ENCODE peak calls at places on chromosome 20, in nine cellular contexts. Z is COR-L47; V is GM03348; D is activated CD4-positive, alpha-beta memory T cell treated with anti-CD3 and anti-CD28 coated beads for 36 hours; J is NCI-H2171; P is NCI-H2081; O is NCI-H187; E is T-cell; A is AG08396. X is an unnamed sample.

GRCh38 chr20:40232288-40232687 is 456.7 kb downstream of the MAFB start:
- DNase-seq in Z (no peak), J (no peak), E (no peak), A (no peak), P (no peak), V (no peak), D (no peak), O (no peak), X (no peak)

GRCh38 chr20:2519115-2519815 is 10.6 kb upstream of the ZNF343 start:
- DNase-seq in P (no peak), E (no peak), V (no peak), J (no peak), O (no peak), Z (no peak), A (no peak), D (no peak), X (no peak)

GRCh38 chr20:57761413-57761734 is 51.6 kb upstream of the PMEPA1 start:
- DNase-seq in A (no peak), P (no peak), Z (no peak), D (no peak), V (no peak), J (no peak), O (no peak), E (no peak), X (no peak)

GRCh38 chr20:34122274-34122980 is 10.4 kb upstream of the EIF2S2 start:
- DNase-seq in Z (no peak), O (no peak), A (no peak), E (no peak), J (no peak), P (no peak), V (no peak), D (no peak), X (no peak)

GRCh38 chr20:10619427-10619826 is 54.4 kb downstream of the JAG1 start:
- DNase-seq in A (peak; percentile 59), P (no peak), D (no peak), O (no peak), J (no peak), V (peak; percentile 81), E (no peak), Z (no peak), X (no peak)

GRCh38 chr20:46618316-46619110 is 32.7 kb downstream of the SLC13A3 start:
- DNase-seq in J (no peak), Z (no peak), A (no peak), O (no peak), V (no peak), P (no peak), E (no peak), D (no peak), X (no peak)

GRCh38 chr20:36525620-36526365 is 15.5 kb upstream of the MYL9 start:
- DNase-seq in V (no peak), Z (no peak), E (no peak), A (no peak), J (no peak), P (no peak), D (no peak), O (no peak), X (no peak)

GRCh38 chr20:56716806-56717205 is 87.7 kb downstream of the TFAP2C start:
- DNase-seq in O (no peak), V (no peak), D (no peak), P (no peak), E (no peak), Z (no peak), J (no peak), A (no peak), X (no peak)

GRCh38 chr20:1718604-1719384 is 61.2 kb upstream of the SIRPG start:
- DNase-seq in E (no peak), D (no peak), O (no peak), J (no peak), Z (no peak), A (peak; percentile 22), P (no peak), V (peak; percentile 84), X (no peak)

GRCh38 chr20:1505871-1506270 is 14.7 kb upstream of the SIRPB2 start:
- DNase-seq in A (no peak), D (no peak), O (no peak), J (no peak), Z (no peak), P (no peak), E (no peak), V (peak; percentile 16), X (no peak)

GRCh38 chr20:5080384-5080877 is 39.3 kb downstream of the PCNA start:
- DNase-seq in A (peak; percentile 37), Z (no peak), E (no peak), O (no peak), J (no peak), P (no peak), D (peak; percentile 64), V (peak; percentile 76), X (no peak)

GRCh38 chr20:21173496-21174025 is 47.7 kb downstream of the KIZ start:
- DNase-seq in E (no peak), A (no peak), V (peak; percentile 23), O (no peak), D (no peak), P (no peak), Z (no peak), J (no peak), X (no peak)

GRCh38 chr20:1800777-1801176 is 94.4 kb upstream of the SIRPA start:
- DNase-seq in Z (no peak), P (no peak), V (peak; percentile 60), D (no peak), O (no peak), A (no peak), J (no peak), E (no peak), X (no peak)